ENCODE peak calls at places on chromosomes 2 and 18, in nine cellular contexts. P is activated CD4-positive, alpha-beta T cell treated with anti-CD3 and anti-CD28 coated beads for 4 hours; D is astrocyte of the spinal cord; R is fibroblast of lung; G is NCI-H2029 treated with DMSO at 0.1 percent for 48 hours; V is stimulated activated naive CD8-positive, alpha-beta T cell treated with anti-CD3 and anti-CD28 coated beads, Interleukin-15, amount 100 ng/mL, for 72 hours; H is posterior cingulate gyrus; B is pons; Q is AG10803. J is an unnamed sample.
A peak's percentile ranks its signal among the peaks of the same experiment; 100 is the strongest.

GRCh38 chr2:179861027-179861776 is at the start of gene ZNF385B:
- DNase-seq in B (no peak), P (no peak), Q (no peak), D (no peak), G (no peak), R (peak; percentile 38), V (no peak), H (no peak), J (peak; percentile 75)

GRCh38 chr2:3464401-3465005 is 54.8 kb downstream of the ADI1 start:
- DNase-seq in G (no peak), R (no peak), H (peak; percentile 6), P (no peak), Q (no peak), D (no peak), V (no peak), B (no peak), J (no peak)

GRCh38 chr2:95323347-95324155 is 26.4 kb downstream of the KCNIP3 start:
- DNase-seq in V (no peak), Q (peak; percentile 43), H (no peak), P (no peak), G (no peak), D (no peak), R (peak; percentile 18), B (no peak), J (no peak)

GRCh38 chr18:34880882-34881852 is 160.0 kb upstream of the MAPRE2 start:
- DNase-seq in R (peak; percentile 15), Q (no peak), V (no peak), G (no peak), P (no peak), D (peak; percentile 44), B (peak; percentile 72), H (no peak), J (no peak)

GRCh38 chr2:240577281-240578109 is 9.0 kb upstream of the CAPN10 start:
- DNase-seq in R (no peak), G (no peak), P (no peak), Q (no peak), B (no peak), V (no peak), D (no peak), H (no peak), J (no peak)

GRCh38 chr18:22483407-22483806 is 65.7 kb upstream of the CTAGE1 start:
- DNase-seq in Q (no peak), P (no peak), D (no peak), R (no peak), G (no peak), B (no peak), V (no peak), H (no peak), J (no peak)

GRCh38 chr2:224444783-224445182 is 42.9 kb upstream of the FAM124B start:
- DNase-seq in H (no peak), D (no peak), V (no peak), B (no peak), Q (no peak), P (no peak), G (no peak), R (no peak), J (no peak)

GRCh38 chr2:86360781-86361180 is 23.4 kb upstream of the REEP1 start:
- DNase-seq in B (no peak), G (no peak), D (no peak), V (no peak), Q (no peak), R (no peak), P (no peak), H (no peak), J (no peak)

GRCh38 chr2:88212251-88212790 is 42.2 kb downstream of the THNSL2 start:
- DNase-seq in Q (peak; percentile 11), D (no peak), R (no peak), P (no peak), G (no peak), H (no peak), B (no peak), V (no peak), J (peak; percentile 57)

GRCh38 chr2:176642074-176642473 is 372.8 kb downstream of the MTX2 start:
- DNase-seq in D (peak; percentile 69), B (no peak), P (no peak), Q (peak; percentile 82), G (no peak), H (no peak), R (peak; percentile 83), V (no peak), J (no peak)

GRCh38 chr2:33073018-33073417 is 126.3 kb downstream of the LTBP1 start:
- DNase-seq in Q (no peak), P (no peak), D (no peak), R (peak; percentile 38), V (no peak), H (no peak), G (no peak), B (no peak), J (no peak)

GRCh38 chr2:214103199-214104001 is 307.5 kb upstream of the VWC2L start:
- DNase-seq in Q (no peak), H (no peak), V (no peak), R (peak; percentile 1), P (no peak), B (no peak), D (peak; percentile 4), G (peak; percentile 96), J (no peak)

GRCh38 chr2:66478729-66479316 is 43.9 kb downstream of the MEIS1 start:
- DNase-seq in V (no peak), G (peak; percentile 77), B (no peak), R (no peak), H (no peak), D (no peak), Q (no peak), P (no peak), J (no peak)

GRCh38 chr18:77560334-77560970 is 310.8 kb downstream of the GALR1 start:
- DNase-seq in V (no peak), Q (no peak), B (no peak), D (peak; percentile 62), H (no peak), P (no peak), R (no peak), G (no peak), J (no peak)

GRCh38 chr2:69381337-69381737 is 5.7 kb downstream of the GFPT1 start:
- DNase-seq in Q (peak; percentile 29), D (no peak), V (no peak), B (no peak), P (no peak), R (peak; percentile 49), G (no peak), H (no peak), J (no peak)

GRCh38 chr2:3605013-3605961 is 10.4 kb downstream of the COLEC11 start:
- DNase-seq in P (peak; percentile 63), R (peak; percentile 18), H (no peak), V (peak; percentile 26), G (peak; percentile 68), D (no peak), B (peak; percentile 31), Q (peak; percentile 29), J (no peak)

GRCh38 chr2:174835797-174836255 is 71.6 kb upstream of the CHRNA1 start:
- DNase-seq in P (no peak), B (no peak), V (peak; percentile 71), H (no peak), D (peak; percentile 96), R (peak; percentile 98), G (no peak), Q (peak; percentile 96), J (peak; percentile 63)

GRCh38 chr18:10235553-10235952 is 218.9 kb upstream of the APCDD1 start:
- DNase-seq in D (no peak), H (no peak), R (peak; percentile 35), P (no peak), B (no peak), G (no peak), Q (no peak), V (no peak), J (no peak)

GRCh38 chr2:29066271-29066860 is 8.0 kb downstream of the PCARE start:
- DNase-seq in V (no peak), D (no peak), R (peak; percentile 41), G (no peak), P (no peak), B (no peak), H (no peak), Q (peak; percentile 61), J (no peak)

GRCh38 chr18:44579028-44579692 is 101.5 kb upstream of the SETBP1 start:
- DNase-seq in Q (no peak), B (no peak), R (peak; percentile 85), G (no peak), P (no peak), D (peak; percentile 59), V (peak; percentile 1), H (no peak), J (no peak)

J was measured in ecto neural progenitor cell.